ENCODE peak calls at places on chromosomes 13 and 19, in five cellular contexts. X is putamen; M is stimulated activated CD4-positive, alpha-beta T cell treated with anti-CD3 and anti-CD28 coated beads, Interleukin-2, amount 100 ng/mL, for 48 hours; N is body of pancreas; E is NCI-H460. A is an unnamed sample.

GRCh38 chr19:53333071-53333465 is 481 bp upstream of the ZNF845 start:
- DNase-seq in X (peak; percentile 15), M (no peak), N (peak; percentile 53), E (no peak), A (no peak)

GRCh38 chr19:2646866-2647535 is 55.5 kb downstream of the GNG7 start:
- DNase-seq in X (no peak), M (no peak), N (no peak), E (no peak), A (no peak)

GRCh38 chr13:91909617-91910016 is 511.2 kb downstream of the GPC5 start:
- DNase-seq in X (no peak), M (no peak), N (no peak), E (no peak), A (no peak)

GRCh38 chr19:45428385-45429231 is 4.9 kb upstream of the ERCC1 start:
- DNase-seq in X (no peak), M (no peak), N (no peak), E (no peak), A (no peak)

GRCh38 chr13:43229506-43229905 is 206.1 kb downstream of the DNAJC15 start:
- DNase-seq in X (no peak), M (no peak), N (no peak), E (no peak), A (no peak)

GRCh38 chr19:30744741-30745475 is 372.7 kb downstream of the ZNF536 start:
- DNase-seq in X (no peak), M (no peak), N (no peak), E (no peak), A (no peak)

GRCh38 chr19:43462383-43462782 is 3.0 kb downstream of the LYPD3 start:
- DNase-seq in X (no peak), M (no peak), N (no peak), E (no peak), A (no peak)

GRCh38 chr19:39083599-39083982 is 577 bp upstream of the ACP7 start:
- DNase-seq in X (no peak), M (no peak), N (no peak), E (no peak), A (no peak)

GRCh38 chr13:76937416-76937815 is 10.9 kb upstream of the ACOD1 start:
- DNase-seq in X (no peak), M (no peak), N (peak; percentile 24), E (no peak), A (no peak)

GRCh38 chr13:113239357-113239756 is 29.9 kb downstream of the CUL4A start:
- DNase-seq in X (no peak), M (no peak), N (no peak), E (no peak), A (no peak)

GRCh38 chr13:74774252-74774651 is 640.0 kb upstream of the KLF12 start:
- DNase-seq in X (no peak), M (no peak), N (no peak), E (no peak), A (no peak)

GRCh38 chr13:44171861-44172260 is 201.8 kb upstream of the SERP2 start:
- DNase-seq in X (no peak), M (no peak), N (no peak), E (no peak), A (no peak)

GRCh38 chr13:29758591-29759114 is 91.8 kb downstream of the UBL3 start:
- DNase-seq in X (no peak), M (peak; percentile 42), N (peak; percentile 75), E (no peak), A (peak; percentile 28)

GRCh38 chr19:44800461-44800860 is 8.4 kb upstream of the BCAM start:
- DNase-seq in X (peak; percentile 12), M (peak; percentile 87), N (peak; percentile 87), E (peak; percentile 65), A (peak; percentile 96)

GRCh38 chr19:41978470-41978869 is 15.6 kb downstream of the ATP1A3 start:
- DNase-seq in X (no peak), M (no peak), N (no peak), E (no peak), A (no peak)

GRCh38 chr13:41139296-41139966 is 6.8 kb upstream of the KBTBD6 start:
- DNase-seq in X (no peak), M (no peak), N (no peak), E (no peak), A (no peak)

GRCh38 chr19:10826846-10827245 is 9.2 kb downstream of the TMED1 start:
- DNase-seq in X (no peak), M (no peak), N (no peak), E (no peak), A (no peak)

GRCh38 chr13:113367771-113368170 is 3.8 kb upstream of the GRTP1 start:
- DNase-seq in X (no peak), M (no peak), N (no peak), E (no peak), A (no peak)

GRCh38 chr13:67632590-67632989 is 402.5 kb upstream of the PCDH9 start:
- DNase-seq in X (no peak), M (no peak), N (no peak), E (no peak), A (no peak)

GRCh38 chr19:31297991-31298390 is 51.2 kb downstream of the TSHZ3 start:
- DNase-seq in X (no peak), M (no peak), N (no peak), E (no peak), A (no peak)

GRCh38 chr19:30369833-30370232 is 2.4 kb upstream of the ZNF536 start:
- DNase-seq in X (no peak), M (no peak), N (no peak), E (no peak), A (no peak)

GRCh38 chr13:80084086-80084676 is 256.7 kb downstream of the SPRY2 start:
- DNase-seq in X (no peak), M (no peak), N (peak; percentile 13), E (peak; percentile 13), A (no peak)

GRCh38 chr19:3387645-3388589 is 21.5 kb downstream of the NFIC start:
- DNase-seq in X (peak; percentile 92), M (no peak), N (peak; percentile 95), E (peak; percentile 58), A (no peak)

GRCh38 chr19:11673608-11674041 is 65.1 kb downstream of the ZNF823 start:
- DNase-seq in X (peak; percentile 62), M (no peak), N (peak; percentile 74), E (no peak), A (no peak)

GRCh38 chr19:33606556-33606955 is 15.2 kb upstream of the CHST8 start:
- DNase-seq in X (no peak), M (no peak), N (no peak), E (no peak), A (no peak)

GRCh38 chr19:49506575-49507105 is 5.8 kb upstream of the FCGRT start:
- DNase-seq in X (no peak), M (peak; percentile 80), N (peak; percentile 75), E (no peak), A (peak; percentile 62)

GRCh38 chr19:57351867-57352266 is 796 bp downstream of the ZNF304 start:
- DNase-seq in X (no peak), M (no peak), N (no peak), E (no peak), A (no peak)

GRCh38 chr19:19053508-19054314 is 10.1 kb upstream of the SLC25A42 start:
- DNase-seq in X (peak; percentile 36), M (peak; percentile 63), N (peak; percentile 52), E (peak; percentile 36), A (no peak)

GRCh38 chr13:48500652-48501197 is 32.2 kb downstream of the RCBTB2 start:
- DNase-seq in X (no peak), M (no peak), N (peak; percentile 68), E (no peak), A (no peak)

GRCh38 chr13:51524312-51524711 is 60.0 kb upstream of the WDFY2 start:
- DNase-seq in X (no peak), M (no peak), N (no peak), E (peak; percentile 84), A (no peak)

GRCh38 chr13:110030394-110030928 is 244.1 kb upstream of the IRS2 start:
- DNase-seq in X (no peak), M (no peak), N (no peak), E (no peak), A (no peak)

GRCh38 chr13:99376132-99376531 is 68.9 kb upstream of the GPR183 start:
- DNase-seq in X (no peak), M (no peak), N (peak; percentile 63), E (no peak), A (no peak)

GRCh38 chr13:98576215-98576945 is 527 bp downstream of the STK24 start:
- DNase-seq in X (no peak), M (no peak), N (peak; percentile 50), E (no peak), A (no peak)

GRCh38 chr13:100301418-100301817 is 212.5 kb downstream of the PCCA start:
- DNase-seq in X (no peak), M (no peak), N (peak; percentile 16), E (no peak), A (no peak)

GRCh38 chr19:57190301-57190700 is 999 bp upstream of the ZNF264 start:
- DNase-seq in X (no peak), M (no peak), N (no peak), E (no peak), A (no peak)